ENCODE peak calls at places on chromosomes 3 and 15, in eight cellular contexts. One of them, this sample, is unnamed.

GRCh38 chr15:63601026-63601726 is 4.0 kb downstream of the FBXL22 start:
- DNase-seq in NCI-H1694: no peak
- DNase-seq in EL: peak
- DNase-seq in activated CD8-positive, alpha-beta memory T cell treated with anti-CD3 and anti-CD28 coated beads, Interleukin-2, amount 50 U/mL, for 48 hours: peak
- DNase-seq in SW480: peak
- DNase-seq in C1 segment of cervical spinal cord: no peak
- DNase-seq in skeletal muscle cell: no peak
- DNase-seq in NCI-H510A treated with DMSO at 0.1 percent for 48 hours: no peak
- DNase-seq in this sample: no peak

GRCh38 chr15:63528138-63528659 is 23.8 kb downstream of the USP3 start:
- DNase-seq in NCI-H1694: no peak
- DNase-seq in EL: peak
- DNase-seq in activated CD8-positive, alpha-beta memory T cell treated with anti-CD3 and anti-CD28 coated beads, Interleukin-2, amount 50 U/mL, for 48 hours: no peak
- DNase-seq in SW480: no peak
- DNase-seq in C1 segment of cervical spinal cord: no peak
- DNase-seq in skeletal muscle cell: no peak
- DNase-seq in NCI-H510A treated with DMSO at 0.1 percent for 48 hours: no peak
- DNase-seq in this sample: no peak

GRCh38 chr3:76040946-76041345 is 255.6 kb upstream of the ZNF717 start:
- DNase-seq in NCI-H1694: no peak
- DNase-seq in EL: peak
- DNase-seq in activated CD8-positive, alpha-beta memory T cell treated with anti-CD3 and anti-CD28 coated beads, Interleukin-2, amount 50 U/mL, for 48 hours: no peak
- DNase-seq in SW480: no peak
- DNase-seq in C1 segment of cervical spinal cord: no peak
- DNase-seq in skeletal muscle cell: no peak
- DNase-seq in NCI-H510A treated with DMSO at 0.1 percent for 48 hours: no peak
- DNase-seq in this sample: peak

GRCh38 chr3:120850326-120851295 is 57.4 kb upstream of the STXBP5L start:
- DNase-seq in NCI-H1694: peak
- DNase-seq in EL: peak
- DNase-seq in activated CD8-positive, alpha-beta memory T cell treated with anti-CD3 and anti-CD28 coated beads, Interleukin-2, amount 50 U/mL, for 48 hours: no peak
- DNase-seq in SW480: no peak
- DNase-seq in C1 segment of cervical spinal cord: peak
- DNase-seq in skeletal muscle cell: no peak
- DNase-seq in NCI-H510A treated with DMSO at 0.1 percent for 48 hours: no peak
- DNase-seq in this sample: no peak

GRCh38 chr15:56484284-56484683 is 19.3 kb upstream of the MNS1 start:
- DNase-seq in NCI-H1694: no peak
- DNase-seq in EL: no peak
- DNase-seq in activated CD8-positive, alpha-beta memory T cell treated with anti-CD3 and anti-CD28 coated beads, Interleukin-2, amount 50 U/mL, for 48 hours: no peak
- DNase-seq in SW480: no peak
- DNase-seq in C1 segment of cervical spinal cord: no peak
- DNase-seq in skeletal muscle cell: no peak
- DNase-seq in NCI-H510A treated with DMSO at 0.1 percent for 48 hours: no peak
- DNase-seq in this sample: no peak

GRCh38 chr15:100879046-100879445 is 585 bp upstream of the ALDH1A3 start:
- DNase-seq in NCI-H1694: no peak
- DNase-seq in EL: no peak
- DNase-seq in activated CD8-positive, alpha-beta memory T cell treated with anti-CD3 and anti-CD28 coated beads, Interleukin-2, amount 50 U/mL, for 48 hours: no peak
- DNase-seq in SW480: peak
- DNase-seq in C1 segment of cervical spinal cord: no peak
- DNase-seq in skeletal muscle cell: no peak
- DNase-seq in NCI-H510A treated with DMSO at 0.1 percent for 48 hours: no peak
- DNase-seq in this sample: no peak

GRCh38 chr3:47004369-47005211 is 25.1 kb downstream of the NBEAL2 start:
- DNase-seq in NCI-H1694: no peak
- DNase-seq in EL: no peak
- DNase-seq in activated CD8-positive, alpha-beta memory T cell treated with anti-CD3 and anti-CD28 coated beads, Interleukin-2, amount 50 U/mL, for 48 hours: no peak
- DNase-seq in SW480: no peak
- DNase-seq in C1 segment of cervical spinal cord: no peak
- DNase-seq in skeletal muscle cell: no peak
- DNase-seq in NCI-H510A treated with DMSO at 0.1 percent for 48 hours: no peak
- DNase-seq in this sample: no peak

GRCh38 chr3:154334973-154335420 is 10.7 kb upstream of the DHX36 start:
- DNase-seq in NCI-H1694: peak
- DNase-seq in EL: peak
- DNase-seq in activated CD8-positive, alpha-beta memory T cell treated with anti-CD3 and anti-CD28 coated beads, Interleukin-2, amount 50 U/mL, for 48 hours: no peak
- DNase-seq in SW480: peak
- DNase-seq in C1 segment of cervical spinal cord: no peak
- DNase-seq in skeletal muscle cell: no peak
- DNase-seq in NCI-H510A treated with DMSO at 0.1 percent for 48 hours: peak
- DNase-seq in this sample: peak

GRCh38 chr3:45224824-45225464 is 1.1 kb downstream of the TMEM158 start:
- DNase-seq in NCI-H1694: no peak
- DNase-seq in EL: peak
- DNase-seq in activated CD8-positive, alpha-beta memory T cell treated with anti-CD3 and anti-CD28 coated beads, Interleukin-2, amount 50 U/mL, for 48 hours: peak
- DNase-seq in SW480: peak
- DNase-seq in C1 segment of cervical spinal cord: peak
- DNase-seq in skeletal muscle cell: peak
- DNase-seq in NCI-H510A treated with DMSO at 0.1 percent for 48 hours: peak
- DNase-seq in this sample: peak

GRCh38 chr3:50164056-50164455 is 8.9 kb downstream of the SEMA3F start:
- DNase-seq in NCI-H1694: no peak
- DNase-seq in EL: peak
- DNase-seq in activated CD8-positive, alpha-beta memory T cell treated with anti-CD3 and anti-CD28 coated beads, Interleukin-2, amount 50 U/mL, for 48 hours: no peak
- DNase-seq in SW480: no peak
- DNase-seq in C1 segment of cervical spinal cord: peak
- DNase-seq in skeletal muscle cell: peak
- DNase-seq in NCI-H510A treated with DMSO at 0.1 percent for 48 hours: no peak
- DNase-seq in this sample: peak

GRCh38 chr15:76058714-76059319 is 968 bp upstream of the TMEM266 start:
- DNase-seq in NCI-H1694: peak
- DNase-seq in EL: peak
- DNase-seq in activated CD8-positive, alpha-beta memory T cell treated with anti-CD3 and anti-CD28 coated beads, Interleukin-2, amount 50 U/mL, for 48 hours: peak
- DNase-seq in SW480: peak
- DNase-seq in C1 segment of cervical spinal cord: peak
- DNase-seq in skeletal muscle cell: no peak
- DNase-seq in NCI-H510A treated with DMSO at 0.1 percent for 48 hours: peak
- DNase-seq in this sample: peak

GRCh38 chr3:184683900-184684560 is 27.8 kb downstream of the MAGEF1 start:
- DNase-seq in NCI-H1694: no peak
- DNase-seq in EL: no peak
- DNase-seq in activated CD8-positive, alpha-beta memory T cell treated with anti-CD3 and anti-CD28 coated beads, Interleukin-2, amount 50 U/mL, for 48 hours: no peak
- DNase-seq in SW480: no peak
- DNase-seq in C1 segment of cervical spinal cord: no peak
- DNase-seq in skeletal muscle cell: no peak
- DNase-seq in NCI-H510A treated with DMSO at 0.1 percent for 48 hours: no peak
- DNase-seq in this sample: no peak

GRCh38 chr15:35309886-35310285 is 224.8 kb upstream of the NANOGP8 start:
- DNase-seq in NCI-H1694: no peak
- DNase-seq in EL: peak
- DNase-seq in activated CD8-positive, alpha-beta memory T cell treated with anti-CD3 and anti-CD28 coated beads, Interleukin-2, amount 50 U/mL, for 48 hours: no peak
- DNase-seq in SW480: no peak
- DNase-seq in C1 segment of cervical spinal cord: no peak
- DNase-seq in skeletal muscle cell: peak
- DNase-seq in NCI-H510A treated with DMSO at 0.1 percent for 48 hours: no peak
- DNase-seq in this sample: no peak

GRCh38 chr15:42140383-42141070 is 15.9 kb downstream of the PLA2G4F start:
- DNase-seq in NCI-H1694: no peak
- DNase-seq in EL: no peak
- DNase-seq in activated CD8-positive, alpha-beta memory T cell treated with anti-CD3 and anti-CD28 coated beads, Interleukin-2, amount 50 U/mL, for 48 hours: no peak
- DNase-seq in SW480: no peak
- DNase-seq in C1 segment of cervical spinal cord: no peak
- DNase-seq in skeletal muscle cell: no peak
- DNase-seq in NCI-H510A treated with DMSO at 0.1 percent for 48 hours: no peak
- DNase-seq in this sample: no peak

GRCh38 chr3:31981206-31982181 is at the start of the genes OSBPL10 and ZNF860:
- DNase-seq in NCI-H1694: no peak
- DNase-seq in EL: peak
- DNase-seq in activated CD8-positive, alpha-beta memory T cell treated with anti-CD3 and anti-CD28 coated beads, Interleukin-2, amount 50 U/mL, for 48 hours: peak
- DNase-seq in SW480: peak
- DNase-seq in C1 segment of cervical spinal cord: peak
- DNase-seq in skeletal muscle cell: peak
- DNase-seq in NCI-H510A treated with DMSO at 0.1 percent for 48 hours: peak
- DNase-seq in this sample: peak

GRCh38 chr15:41982133-41982930 is 10.0 kb upstream of the EHD4 start:
- DNase-seq in NCI-H1694: no peak
- DNase-seq in EL: no peak
- DNase-seq in activated CD8-positive, alpha-beta memory T cell treated with anti-CD3 and anti-CD28 coated beads, Interleukin-2, amount 50 U/mL, for 48 hours: peak
- DNase-seq in SW480: no peak
- DNase-seq in C1 segment of cervical spinal cord: no peak
- DNase-seq in skeletal muscle cell: no peak
- DNase-seq in NCI-H510A treated with DMSO at 0.1 percent for 48 hours: no peak
- DNase-seq in this sample: no peak

GRCh38 chr3:183629546-183630301 is 5.7 kb upstream of the KLHL24 start:
- DNase-seq in NCI-H1694: no peak
- DNase-seq in EL: no peak
- DNase-seq in activated CD8-positive, alpha-beta memory T cell treated with anti-CD3 and anti-CD28 coated beads, Interleukin-2, amount 50 U/mL, for 48 hours: no peak
- DNase-seq in SW480: no peak
- DNase-seq in C1 segment of cervical spinal cord: no peak
- DNase-seq in skeletal muscle cell: no peak
- DNase-seq in NCI-H510A treated with DMSO at 0.1 percent for 48 hours: peak
- DNase-seq in this sample: no peak

GRCh38 chr3:146275476-146275875 is 24.6 kb upstream of the PLSCR4 start:
- DNase-seq in NCI-H1694: no peak
- DNase-seq in EL: no peak
- DNase-seq in activated CD8-positive, alpha-beta memory T cell treated with anti-CD3 and anti-CD28 coated beads, Interleukin-2, amount 50 U/mL, for 48 hours: no peak
- DNase-seq in SW480: no peak
- DNase-seq in C1 segment of cervical spinal cord: no peak
- DNase-seq in skeletal muscle cell: no peak
- DNase-seq in NCI-H510A treated with DMSO at 0.1 percent for 48 hours: no peak
- DNase-seq in this sample: no peak